ENCODE peak calls at places on chromosomes 13 and 19, in nine cellular contexts. One of them, this sample, is unnamed.

GRCh38 chr13:30727491-30728350 is 7.6 kb upstream of the ALOX5AP start:
- DNase-seq in CD8-positive, alpha-beta T cell: no peak
- DNase-seq in fibroblast of the aortic adventitia: no peak
- DNase-seq in A549: no peak
- DNase-seq in GM06990: no peak
- DNase-seq in mucosa of descending colon: no peak
- DNase-seq in effector memory CD4-positive, alpha-beta T cell: no peak
- DNase-seq in NB4: no peak
- DNase-seq in AG04449: no peak
- DNase-seq in this sample: no peak

GRCh38 chr19:32878988-32879387 is 9.4 kb upstream of the SLC7A9 start:
- DNase-seq in CD8-positive, alpha-beta T cell: no peak
- DNase-seq in fibroblast of the aortic adventitia: no peak
- DNase-seq in A549: no peak
- DNase-seq in GM06990: no peak
- DNase-seq in mucosa of descending colon: no peak
- DNase-seq in effector memory CD4-positive, alpha-beta T cell: no peak
- DNase-seq in NB4: no peak
- DNase-seq in AG04449: no peak
- DNase-seq in this sample: no peak

GRCh38 chr13:100835695-100836094 is 161.1 kb upstream of the TMTC4 start:
- DNase-seq in CD8-positive, alpha-beta T cell: no peak
- DNase-seq in fibroblast of the aortic adventitia: no peak
- DNase-seq in A549: no peak
- DNase-seq in GM06990: no peak
- DNase-seq in mucosa of descending colon: no peak
- DNase-seq in effector memory CD4-positive, alpha-beta T cell: no peak
- DNase-seq in NB4: no peak
- DNase-seq in AG04449: no peak
- DNase-seq in this sample: no peak

GRCh38 chr13:113815151-113816058 is 48.5 kb downstream of the GAS6 start:
- DNase-seq in CD8-positive, alpha-beta T cell: no peak
- DNase-seq in fibroblast of the aortic adventitia: no peak
- DNase-seq in A549: no peak
- DNase-seq in GM06990: peak; percentile 44
- DNase-seq in mucosa of descending colon: no peak
- DNase-seq in effector memory CD4-positive, alpha-beta T cell: no peak
- DNase-seq in NB4: peak; percentile 85
- DNase-seq in AG04449: no peak
- DNase-seq in this sample: no peak

GRCh38 chr19:57099199-57099661 is 20.6 kb upstream of the USP29 start:
- DNase-seq in CD8-positive, alpha-beta T cell: peak; percentile 23
- DNase-seq in fibroblast of the aortic adventitia: peak; percentile 7
- DNase-seq in A549: peak; percentile 33
- DNase-seq in GM06990: peak; percentile 27
- DNase-seq in mucosa of descending colon: peak; percentile 47
- DNase-seq in effector memory CD4-positive, alpha-beta T cell: peak; percentile 24
- DNase-seq in NB4: peak; percentile 57
- DNase-seq in AG04449: no peak
- DNase-seq in this sample: peak; percentile 66

GRCh38 chr19:2604747-2605329 is 97.7 kb downstream of the GNG7 start:
- DNase-seq in CD8-positive, alpha-beta T cell: no peak
- DNase-seq in fibroblast of the aortic adventitia: no peak
- DNase-seq in A549: no peak
- DNase-seq in GM06990: no peak
- DNase-seq in mucosa of descending colon: no peak
- DNase-seq in effector memory CD4-positive, alpha-beta T cell: no peak
- DNase-seq in NB4: no peak
- DNase-seq in AG04449: no peak
- DNase-seq in this sample: no peak

GRCh38 chr19:17847538-17848366 is at the start of gene JAK3:
- DNase-seq in CD8-positive, alpha-beta T cell: peak; percentile 57
- DNase-seq in fibroblast of the aortic adventitia: peak; percentile 64
- DNase-seq in A549: no peak
- DNase-seq in GM06990: peak; percentile 88
- DNase-seq in mucosa of descending colon: peak; percentile 61
- DNase-seq in effector memory CD4-positive, alpha-beta T cell: peak; percentile 77
- DNase-seq in NB4: no peak
- DNase-seq in AG04449: no peak
- DNase-seq in this sample: no peak

GRCh38 chr19:12664406-12665280 is 1.9 kb downstream of the MAN2B1 start:
- DNase-seq in CD8-positive, alpha-beta T cell: no peak
- DNase-seq in fibroblast of the aortic adventitia: no peak
- DNase-seq in A549: no peak
- DNase-seq in GM06990: no peak
- DNase-seq in mucosa of descending colon: peak; percentile 55
- DNase-seq in effector memory CD4-positive, alpha-beta T cell: no peak
- DNase-seq in NB4: peak; percentile 67
- DNase-seq in AG04449: no peak
- DNase-seq in this sample: no peak

GRCh38 chr13:30991922-30992321 is 59.5 kb downstream of the TEX26 start:
- DNase-seq in CD8-positive, alpha-beta T cell: no peak
- DNase-seq in fibroblast of the aortic adventitia: no peak
- DNase-seq in A549: no peak
- DNase-seq in GM06990: no peak
- DNase-seq in mucosa of descending colon: no peak
- DNase-seq in effector memory CD4-positive, alpha-beta T cell: no peak
- DNase-seq in NB4: no peak
- DNase-seq in AG04449: no peak
- DNase-seq in this sample: no peak

GRCh38 chr13:99422556-99423220 is 78.6 kb upstream of the TM9SF2 start:
- DNase-seq in CD8-positive, alpha-beta T cell: no peak
- DNase-seq in fibroblast of the aortic adventitia: no peak
- DNase-seq in A549: no peak
- DNase-seq in GM06990: no peak
- DNase-seq in mucosa of descending colon: no peak
- DNase-seq in effector memory CD4-positive, alpha-beta T cell: no peak
- DNase-seq in NB4: no peak
- DNase-seq in AG04449: no peak
- DNase-seq in this sample: no peak

GRCh38 chr19:11378319-11379189 is 4.1 kb downstream of the SWSAP1 start:
- DNase-seq in CD8-positive, alpha-beta T cell: no peak
- DNase-seq in fibroblast of the aortic adventitia: peak; percentile 79
- DNase-seq in A549: peak; percentile 62
- DNase-seq in GM06990: no peak
- DNase-seq in mucosa of descending colon: peak; percentile 62
- DNase-seq in effector memory CD4-positive, alpha-beta T cell: no peak
- DNase-seq in NB4: peak; percentile 61
- DNase-seq in AG04449: peak; percentile 36
- DNase-seq in this sample: no peak

GRCh38 chr13:34886987-34887386 is 55.1 kb upstream of the NBEA start:
- DNase-seq in CD8-positive, alpha-beta T cell: no peak
- DNase-seq in fibroblast of the aortic adventitia: no peak
- DNase-seq in A549: no peak
- DNase-seq in GM06990: no peak
- DNase-seq in mucosa of descending colon: no peak
- DNase-seq in effector memory CD4-positive, alpha-beta T cell: no peak
- DNase-seq in NB4: no peak
- DNase-seq in AG04449: no peak
- DNase-seq in this sample: no peak

GRCh38 chr13:109771926-109772325 is 14.5 kb downstream of the IRS2 start:
- DNase-seq in CD8-positive, alpha-beta T cell: no peak
- DNase-seq in fibroblast of the aortic adventitia: no peak
- DNase-seq in A549: no peak
- DNase-seq in GM06990: no peak
- DNase-seq in mucosa of descending colon: no peak
- DNase-seq in effector memory CD4-positive, alpha-beta T cell: no peak
- DNase-seq in NB4: no peak
- DNase-seq in AG04449: no peak
- DNase-seq in this sample: no peak

GRCh38 chr13:99922631-99923404 is 48.7 kb downstream of the ZIC5 start:
- DNase-seq in CD8-positive, alpha-beta T cell: no peak
- DNase-seq in fibroblast of the aortic adventitia: no peak
- DNase-seq in A549: no peak
- DNase-seq in GM06990: no peak
- DNase-seq in mucosa of descending colon: peak; percentile 89
- DNase-seq in effector memory CD4-positive, alpha-beta T cell: no peak
- DNase-seq in NB4: no peak
- DNase-seq in AG04449: no peak
- DNase-seq in this sample: no peak

GRCh38 chr19:19303411-19303810 is 16.9 kb downstream of the SUGP1 start:
- DNase-seq in CD8-positive, alpha-beta T cell: no peak
- DNase-seq in fibroblast of the aortic adventitia: no peak
- DNase-seq in A549: no peak
- DNase-seq in GM06990: no peak
- DNase-seq in mucosa of descending colon: no peak
- DNase-seq in effector memory CD4-positive, alpha-beta T cell: no peak
- DNase-seq in NB4: no peak
- DNase-seq in AG04449: no peak
- DNase-seq in this sample: no peak

GRCh38 chr19:16398530-16399241 is 73.1 kb downstream of the EPS15L1 start:
- DNase-seq in CD8-positive, alpha-beta T cell: no peak
- DNase-seq in fibroblast of the aortic adventitia: peak; percentile 67
- DNase-seq in A549: no peak
- DNase-seq in GM06990: no peak
- DNase-seq in mucosa of descending colon: no peak
- DNase-seq in effector memory CD4-positive, alpha-beta T cell: no peak
- DNase-seq in NB4: no peak
- DNase-seq in AG04449: no peak
- DNase-seq in this sample: no peak

GRCh38 chr19:14476663-14477401 is 1.7 kb upstream of the PTGER1 start:
- DNase-seq in CD8-positive, alpha-beta T cell: peak; percentile 32
- DNase-seq in fibroblast of the aortic adventitia: peak; percentile 89
- DNase-seq in A549: peak; percentile 65
- DNase-seq in GM06990: no peak
- DNase-seq in mucosa of descending colon: no peak
- DNase-seq in effector memory CD4-positive, alpha-beta T cell: no peak
- DNase-seq in NB4: peak; percentile 77
- DNase-seq in AG04449: no peak
- DNase-seq in this sample: peak; percentile 73
- H3K4me3 ChIP-seq in CD8-positive, alpha-beta T cell: no peak overlapping the region
- H3K4me3 ChIP-seq in fibroblast of the aortic adventitia: no peak overlapping the region
- H3K4me3 ChIP-seq in A549: no peak overlapping the region
- H3K4me3 ChIP-seq in GM06990: no peak overlapping the region
- H3K4me3 ChIP-seq in mucosa of descending colon: no peak overlapping the region
- H3K4me3 ChIP-seq in effector memory CD4-positive, alpha-beta T cell: no peak overlapping the region
- H3K4me3 ChIP-seq in NB4: no peak overlapping the region
- H3K4me3 ChIP-seq in AG04449: no peak overlapping the region
- H3K4me3 ChIP-seq in this sample: no peak overlapping the region

DNA sequence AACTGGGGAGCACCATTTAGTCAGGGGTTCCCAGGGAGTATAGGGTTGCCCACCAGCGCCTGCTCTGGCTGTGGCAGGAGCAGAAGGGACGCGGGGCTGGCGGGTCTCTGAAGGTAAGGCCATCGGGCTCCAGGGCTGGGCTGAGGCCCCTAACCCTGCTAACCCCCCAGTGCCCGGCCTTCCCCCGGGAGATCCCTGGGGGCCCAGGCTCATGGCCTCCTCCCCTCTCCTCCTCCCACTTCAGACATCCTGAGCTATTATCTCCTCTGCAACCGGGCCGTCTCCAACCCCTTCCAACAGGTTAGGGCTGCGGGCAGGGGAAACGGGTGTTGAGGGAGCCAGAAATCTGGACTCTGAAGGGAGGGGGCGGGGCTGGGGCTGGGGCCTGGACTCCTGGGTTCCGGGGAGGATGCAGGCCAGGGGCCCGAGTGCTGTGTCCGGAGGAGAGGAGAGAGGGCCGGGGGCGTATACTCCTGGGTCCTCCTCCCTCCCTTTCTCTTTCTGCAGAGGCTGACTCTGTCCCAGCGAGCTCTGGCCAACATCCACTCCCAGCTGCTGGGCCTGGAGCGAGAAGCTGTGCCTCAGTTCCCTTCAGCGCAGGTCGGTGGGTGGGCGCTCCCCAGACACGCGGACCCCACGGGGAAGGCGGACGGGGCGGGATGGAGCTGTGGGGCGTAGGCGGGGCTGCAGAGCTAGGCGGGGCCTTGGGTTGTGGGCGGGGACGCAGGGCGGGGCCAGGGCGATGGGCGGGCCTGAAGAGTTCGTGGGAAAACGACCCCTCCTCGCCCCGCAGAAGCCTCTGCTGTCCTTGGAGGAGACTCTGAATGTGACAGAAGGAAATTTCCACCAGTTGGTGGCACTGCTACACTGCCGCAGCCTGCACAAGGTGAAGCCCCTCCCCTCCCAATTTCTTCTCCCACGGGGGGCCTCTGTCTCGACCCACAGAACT is 15.3 kb downstream of the TTYH1 start:
- DNase-seq in CD8-positive, alpha-beta T cell: no peak
- DNase-seq in fibroblast of the aortic adventitia: no peak
- DNase-seq in A549: no peak
- DNase-seq in GM06990: no peak
- DNase-seq in mucosa of descending colon: peak; percentile 52
- DNase-seq in effector memory CD4-positive, alpha-beta T cell: peak; percentile 17
- DNase-seq in NB4: peak; percentile 52
- DNase-seq in AG04449: no peak
- DNase-seq in this sample: no peak
- H3K4me3 ChIP-seq in CD8-positive, alpha-beta T cell: peak overlapping the region; percentile 41
- H3K4me3 ChIP-seq in fibroblast of the aortic adventitia: peak overlapping the region; percentile 54
- H3K4me3 ChIP-seq in A549: peak overlapping the region; percentile 43
- H3K4me3 ChIP-seq in GM06990: peak overlapping the region; percentile 22
- H3K4me3 ChIP-seq in mucosa of descending colon: no peak overlapping the region
- H3K4me3 ChIP-seq in effector memory CD4-positive, alpha-beta T cell: peak overlapping the region; percentile 29
- H3K4me3 ChIP-seq in NB4: no peak overlapping the region
- H3K4me3 ChIP-seq in AG04449: peak overlapping the region; percentile 51
- H3K4me3 ChIP-seq in this sample: no peak overlapping the region

DNA sequence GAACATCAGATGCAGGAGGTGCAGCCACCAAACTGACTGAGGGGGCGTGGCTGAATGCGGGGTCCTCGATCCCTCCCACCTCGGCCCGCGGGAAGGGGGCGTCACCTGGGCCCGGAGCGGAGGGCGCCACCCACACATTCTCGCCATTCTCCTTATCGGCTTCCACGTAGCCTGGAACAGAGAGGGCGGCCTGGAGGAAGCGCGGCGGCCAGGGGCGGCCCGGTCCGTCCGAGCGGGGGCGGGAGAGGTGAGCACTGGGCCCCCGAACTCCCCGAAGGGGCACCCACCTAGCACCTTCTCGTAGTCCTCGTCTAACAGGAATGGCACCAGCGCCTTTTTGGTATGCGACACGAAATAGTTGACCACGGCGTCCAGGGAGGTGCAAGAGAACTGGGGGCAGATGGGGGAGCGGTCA is 11.8 kb downstream of the STAP2 start:
- DNase-seq in CD8-positive, alpha-beta T cell: no peak
- DNase-seq in fibroblast of the aortic adventitia: no peak
- DNase-seq in A549: no peak
- DNase-seq in GM06990: no peak
- DNase-seq in mucosa of descending colon: no peak
- DNase-seq in effector memory CD4-positive, alpha-beta T cell: no peak
- DNase-seq in NB4: peak; percentile 25
- DNase-seq in AG04449: no peak
- DNase-seq in this sample: no peak
- H3K4me3 ChIP-seq in CD8-positive, alpha-beta T cell: peak overlapping the region; percentile 81
- H3K4me3 ChIP-seq in fibroblast of the aortic adventitia: no peak overlapping the region
- H3K4me3 ChIP-seq in A549: no peak overlapping the region
- H3K4me3 ChIP-seq in GM06990: no peak overlapping the region
- H3K4me3 ChIP-seq in mucosa of descending colon: no peak overlapping the region
- H3K4me3 ChIP-seq in effector memory CD4-positive, alpha-beta T cell: peak overlapping the region; percentile 45
- H3K4me3 ChIP-seq in NB4: no peak overlapping the region
- H3K4me3 ChIP-seq in AG04449: peak overlapping the region; percentile 23
- H3K4me3 ChIP-seq in this sample: no peak overlapping the region

DNA sequence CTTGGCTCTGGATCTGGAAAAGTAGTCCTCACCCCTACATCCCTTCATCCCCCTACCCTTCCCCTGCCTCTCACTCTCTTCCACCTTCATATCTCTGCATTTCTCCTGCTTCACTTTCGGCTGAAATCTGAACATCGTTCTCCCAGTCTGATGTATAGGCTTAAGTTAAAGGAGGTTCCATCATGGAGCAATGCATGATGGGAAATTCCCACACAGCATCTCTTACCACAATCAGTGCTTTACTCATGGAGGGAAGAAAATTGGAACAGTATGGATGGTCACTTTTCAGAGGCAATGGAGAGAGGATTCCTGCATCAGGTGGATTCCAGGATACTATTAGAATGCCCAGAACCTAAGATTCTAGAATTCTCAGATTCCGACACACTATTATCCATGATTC is 6.1 kb upstream of the KLK8 start:
- DNase-seq in CD8-positive, alpha-beta T cell: no peak
- DNase-seq in fibroblast of the aortic adventitia: no peak
- DNase-seq in A549: no peak
- DNase-seq in GM06990: no peak
- DNase-seq in mucosa of descending colon: no peak
- DNase-seq in effector memory CD4-positive, alpha-beta T cell: no peak
- DNase-seq in NB4: no peak
- DNase-seq in AG04449: no peak
- DNase-seq in this sample: no peak
- H3K4me3 ChIP-seq in CD8-positive, alpha-beta T cell: no peak overlapping the region
- H3K4me3 ChIP-seq in fibroblast of the aortic adventitia: no peak overlapping the region
- H3K4me3 ChIP-seq in A549: no peak overlapping the region
- H3K4me3 ChIP-seq in GM06990: no peak overlapping the region
- H3K4me3 ChIP-seq in mucosa of descending colon: no peak overlapping the region
- H3K4me3 ChIP-seq in effector memory CD4-positive, alpha-beta T cell: no peak overlapping the region
- H3K4me3 ChIP-seq in NB4: no peak overlapping the region
- H3K4me3 ChIP-seq in AG04449: no peak overlapping the region
- H3K4me3 ChIP-seq in this sample: no peak overlapping the region

This sample was measured in tibial artery.